ENCODE peak calls at places on chromosomes 6 and 20, in six cellular contexts. O is D721Med, H is endothelial cell, B is GM20000, Y is breast epithelium, S is psoas muscle. X is an unnamed sample.

GRCh38 chr20:32018269-32019155 is 8.3 kb downstream of the CCM2L start:
- DNase-seq in O (peak; percentile 83), H (peak; percentile 78), B (peak; percentile 81), Y (peak; percentile 53), S (peak; percentile 52), X (peak; percentile 34)

GRCh38 chr6:82364087-82365010 is 732 bp downstream of the TPBG start:
- DNase-seq in O (no peak), H (peak; percentile 58), B (peak; percentile 51), Y (peak; percentile 35), S (peak; percentile 60), X (peak; percentile 87)

GRCh38 chr6:107661291-107661690 is 162.8 kb downstream of the SCML4 start:
- DNase-seq in O (no peak), H (no peak), B (no peak), Y (no peak), S (no peak), X (no peak)

GRCh38 chr6:109182590-109182989 is 87.3 kb downstream of the CEP57L1 start:
- DNase-seq in O (no peak), H (no peak), B (no peak), Y (no peak), S (peak; percentile 25), X (no peak)

GRCh38 chr6:16737389-16737788 is 23.9 kb downstream of the ATXN1 start:
- DNase-seq in O (no peak), H (no peak), B (no peak), Y (no peak), S (no peak), X (no peak)

GRCh38 chr20:47796952-47797351 is 11.7 kb upstream of the SULF2 start:
- DNase-seq in O (no peak), H (no peak), B (no peak), Y (no peak), S (no peak), X (no peak)

GRCh38 chr20:38165089-38165965 is at the start of gene TGM2:
- DNase-seq in O (peak; percentile 56), H (peak; percentile 77), B (peak; percentile 88), Y (no peak), S (peak; percentile 82), X (peak; percentile 75)

GRCh38 chr6:130223508-130223907 is 757 bp upstream of the SAMD3 start:
- DNase-seq in O (no peak), H (no peak), B (peak; percentile 38), Y (no peak), S (no peak), X (peak; percentile 18)

GRCh38 chr6:87722831-87723726 is 21.0 kb upstream of the AKIRIN2 start:
- DNase-seq in O (no peak), H (no peak), B (no peak), Y (peak; percentile 65), S (peak; percentile 67), X (peak; percentile 98)

GRCh38 chr6:158755636-158756035 is 63.5 kb downstream of the EZR start:
- DNase-seq in O (no peak), H (no peak), B (no peak), Y (no peak), S (no peak), X (no peak)

GRCh38 chr6:95768539-95768938 is 191.2 kb downstream of the MANEA start:
- DNase-seq in O (no peak), H (no peak), B (no peak), Y (no peak), S (no peak), X (peak; percentile 1)

GRCh38 chr6:5214570-5215052 is 46.1 kb downstream of the LYRM4 start:
- DNase-seq in O (no peak), H (peak; percentile 81), B (no peak), Y (no peak), S (peak; percentile 29), X (peak; percentile 38)
- TF ChIP-seq CTCF in O (peak; percentile 71), H (peak; percentile 80), B (peak; percentile 66), Y (peak; percentile 26), S (peak; percentile 51), X (peak; percentile 71)

GRCh38 chr6:33201147-33201545 is 479 bp downstream of the SLC39A7 start:
- DNase-seq in O (no peak), H (no peak), B (no peak), Y (no peak), S (no peak), X (no peak)
- TF ChIP-seq CTCF in O (no peak), H (no peak), B (no peak), Y (no peak), S (peak; percentile 5), X (no peak)

GRCh38 chr6:894274-894673 is 201.3 kb upstream of the EXOC2 start:
- DNase-seq in O (no peak), H (peak; percentile 22), B (no peak), Y (no peak), S (no peak), X (peak; percentile 13)
- TF ChIP-seq CTCF in O (no peak), H (no peak), B (no peak), Y (no peak), S (no peak), X (peak; percentile 18)

GRCh38 chr6:143536461-143536865 is 24.9 kb upstream of the FUCA2 start:
- DNase-seq in O (no peak), H (no peak), B (no peak), Y (no peak), S (peak; percentile 28), X (peak; percentile 43)
- TF ChIP-seq CTCF in O (no peak), H (no peak), B (no peak), Y (no peak), S (no peak), X (no peak)

GRCh38 chr6:72218125-72218524 is 331.8 kb downstream of the RIMS1 start:
- DNase-seq in O (no peak), H (peak; percentile 65), B (peak; percentile 17), Y (no peak), S (no peak), X (peak; percentile 44)
- TF ChIP-seq CTCF in O (peak; percentile 31), H (peak; percentile 36), B (peak; percentile 15), Y (peak; percentile 17), S (no peak), X (peak; percentile 40)

GRCh38 chr6:40876336-40876735 is 162.7 kb downstream of the UNC5CL start:
- DNase-seq in O (no peak), H (no peak), B (no peak), Y (no peak), S (no peak), X (no peak)

GRCh38 chr6:40879169-40879568 is 159.9 kb downstream of the UNC5CL start:
- DNase-seq in O (no peak), H (no peak), B (no peak), Y (no peak), S (no peak), X (no peak)

GRCh38 chr6:40877362-40877761 is 161.7 kb downstream of the UNC5CL start:
- DNase-seq in O (no peak), H (no peak), B (no peak), Y (no peak), S (no peak), X (peak; percentile 4)

DNA sequence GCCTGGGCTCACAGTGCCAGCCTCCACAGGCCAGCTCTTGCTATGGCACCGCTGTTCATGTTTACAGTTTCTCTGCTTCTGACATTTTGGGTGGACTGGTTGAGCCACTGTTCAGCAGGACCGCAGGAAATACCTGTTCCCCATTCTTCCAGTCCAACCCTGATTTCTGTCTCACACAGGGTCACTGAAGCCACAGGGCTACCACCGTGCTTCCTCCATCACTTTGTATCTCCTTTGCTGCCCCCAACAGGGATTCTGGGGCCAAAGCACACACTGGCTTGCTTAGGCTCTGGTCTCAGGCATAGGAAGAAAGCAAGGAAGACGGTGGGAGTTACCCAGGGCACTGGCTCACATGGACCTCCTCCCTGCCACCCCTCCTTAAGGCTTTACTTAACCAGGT is 164.5 kb downstream of the UNC5CL start:
- DNase-seq in O (peak; percentile 35), H (peak; percentile 25), B (no peak), Y (peak; percentile 27), S (no peak), X (peak; percentile 16)
- TF ChIP-seq CTCF in O (peak; percentile 54), H (no peak), B (no peak), Y (no peak), S (no peak), X (no peak)

GRCh38 chr6:44627091-44627878 is 239.8 kb downstream of the CDC5L start:
- DNase-seq in O (no peak), H (peak; percentile 25), B (no peak), Y (no peak), S (no peak), X (no peak)
- TF ChIP-seq CTCF in O (no peak), H (peak; percentile 15), B (no peak), Y (no peak), S (no peak), X (no peak)

DNA sequence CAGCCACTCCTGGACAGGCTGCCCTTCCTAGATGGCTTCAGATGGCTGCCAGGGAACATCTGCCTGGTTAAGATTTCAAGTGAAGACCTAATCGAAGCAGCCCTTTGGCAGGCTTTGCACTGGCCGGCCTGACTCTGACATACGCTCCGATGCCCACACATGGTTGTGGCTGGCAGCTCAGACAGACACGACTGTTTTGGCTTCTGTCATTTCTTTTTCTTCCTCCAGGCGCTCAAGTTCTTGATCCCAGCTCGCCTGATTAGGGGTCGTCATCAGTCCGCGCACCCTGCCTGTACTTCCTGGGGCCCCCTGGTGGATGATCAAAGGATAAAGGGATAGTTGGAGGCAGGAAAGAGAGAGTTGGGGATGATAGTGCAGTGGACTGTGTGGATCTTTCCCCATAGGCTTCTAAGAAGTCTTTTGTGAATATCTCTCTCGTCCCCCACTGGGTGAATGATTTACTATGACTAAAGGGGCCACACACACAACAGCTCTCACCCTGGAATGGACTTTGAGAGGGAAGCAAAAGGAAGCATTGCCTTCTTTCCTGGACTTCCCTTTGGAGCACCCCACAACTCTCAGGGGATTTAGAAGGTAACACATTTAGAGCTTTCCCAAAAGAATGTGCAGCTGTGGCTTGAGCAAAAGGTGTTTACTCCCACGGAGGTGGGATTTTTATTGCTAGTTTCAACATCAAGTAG is 21.4 kb upstream of the TRAM2 start:
- DNase-seq in O (no peak), H (peak; percentile 68), B (peak; percentile 36), Y (peak; percentile 27), S (peak; percentile 62), X (peak; percentile 52)
- TF ChIP-seq CTCF in O (peak; percentile 74), H (peak; percentile 73), B (peak; percentile 19), Y (peak; percentile 60), S (peak; percentile 66), X (peak; percentile 39)